ENCODE peak calls at places on chromosomes 12 and 14, in nine cellular contexts. O is K562, Y is SK-N-SH, W is Panc1, F is A549, S is HCT116, G is HepG2, V is GM23338, B is GM12878. H is an unnamed sample.

GRCh38 chr12:21774358-21775129 is at the start of gene KCNJ8:
- DNase-seq in S (no peak), O (peak), W (no peak), B (no peak), F (peak), V (peak), G (no peak), Y (peak), H (no peak)

GRCh38 chr12:7966558-7966957 is 30.6 kb upstream of the SLC2A3 start:
- DNase-seq in W (no peak), O (no peak), S (no peak), G (no peak), B (no peak), Y (no peak), F (no peak), V (no peak), H (no peak)

GRCh38 chr14:68785817-68786490 is 6.9 kb downstream of the ZFP36L1 start:
- DNase-seq in O (no peak), S (no peak), Y (no peak), F (peak), G (no peak), V (peak), W (no peak), B (no peak), H (no peak)

GRCh38 chr14:90643982-90644510 is 172.2 kb downstream of the TTC7B start:
- DNase-seq in B (no peak), S (no peak), Y (no peak), O (no peak), G (no peak), F (no peak), W (no peak), V (no peak), H (no peak)

GRCh38 chr12:41189395-41190251 is 1.5 kb downstream of the PDZRN4 start:
- DNase-seq in G (no peak), W (no peak), S (no peak), Y (peak), B (no peak), V (peak), F (no peak), O (no peak), H (no peak)

GRCh38 chr14:59771577-59771976 is 99.0 kb downstream of the RTN1 start:
- DNase-seq in V (no peak), B (no peak), F (no peak), S (no peak), W (no peak), G (no peak), Y (peak), O (no peak), H (no peak)

GRCh38 chr14:59484611-59485174 is 376 bp downstream of the JKAMP start:
- DNase-seq in B (peak), V (no peak), F (no peak), O (no peak), W (peak), G (no peak), S (no peak), Y (no peak), H (no peak)

GRCh38 chr14:96666088-96666487 is 131.1 kb upstream of the VRK1 start:
- DNase-seq in Y (no peak), G (peak), W (no peak), V (no peak), F (no peak), O (no peak), B (no peak), S (no peak), H (no peak)

GRCh38 chr12:52019123-52019770 is 12.5 kb downstream of the TAMALIN start:
- DNase-seq in Y (no peak), S (no peak), G (no peak), B (no peak), O (no peak), F (no peak), W (no peak), V (no peak), H (no peak)

GRCh38 chr12:92074889-92075288 is 70.8 kb downstream of the BTG1 start:
- DNase-seq in V (no peak), O (no peak), B (no peak), F (no peak), G (no peak), Y (no peak), W (no peak), S (no peak), H (no peak)

GRCh38 chr12:51188359-51189051 is 15.6 kb upstream of the TFCP2 start:
- DNase-seq in S (no peak), Y (peak), V (no peak), W (no peak), O (peak), B (peak), G (no peak), F (no peak), H (no peak)

GRCh38 chr12:51247523-51248206 is 9.0 kb downstream of the DAZAP2 start:
- DNase-seq in O (no peak), G (no peak), W (no peak), V (peak), F (no peak), S (no peak), Y (no peak), B (no peak), H (no peak)

GRCh38 chr12:57523706-57524614 is 1.3 kb downstream of the MBD6 start:
- DNase-seq in B (no peak), W (no peak), O (no peak), G (no peak), F (no peak), V (no peak), S (no peak), Y (no peak), H (no peak)

GRCh38 chr14:39267592-39268112 is 33.9 kb downstream of the MIA2 start:
- DNase-seq in S (peak), O (no peak), Y (no peak), B (no peak), G (peak), F (no peak), V (peak), W (no peak), H (peak)

GRCh38 chr14:104682107-104682593 is 7.3 kb upstream of the INF2 start:
- DNase-seq in V (peak), O (no peak), B (no peak), F (peak), Y (peak), G (no peak), W (no peak), S (no peak), H (no peak)

GRCh38 chr14:33800735-33801163 is 150.1 kb downstream of the EGLN3 start:
- DNase-seq in Y (no peak), W (no peak), S (no peak), O (no peak), G (no peak), F (no peak), B (no peak), V (peak), H (no peak)

GRCh38 chr12:60394680-60395079 is 798.9 kb downstream of the SLC16A7 start:
- DNase-seq in G (no peak), V (no peak), S (no peak), W (peak), B (no peak), Y (no peak), F (no peak), O (no peak), H (no peak)

GRCh38 chr12:52913424-52913821 is 8.5 kb upstream of the KRT8 start:
- DNase-seq in Y (no peak), G (no peak), W (no peak), V (no peak), O (no peak), S (no peak), B (no peak), F (no peak), H (no peak)

GRCh38 chr12:58765653-58766554 is 154.4 kb downstream of the LRIG3 start:
- DNase-seq in F (no peak), S (no peak), Y (no peak), V (no peak), W (no peak), G (peak), O (no peak), B (no peak), H (no peak)

GRCh38 chr12:39595923-39596322 is 23.7 kb downstream of the ABCD2 start:
- DNase-seq in W (no peak), V (no peak), G (no peak), S (no peak), O (no peak), Y (no peak), F (no peak), B (no peak), H (no peak)

GRCh38 chr14:68777644-68778043 is 15.2 kb downstream of the ZFP36L1 start:
- DNase-seq in W (no peak), Y (no peak), V (no peak), B (no peak), O (no peak), F (no peak), S (no peak), G (no peak), H (no peak)

GRCh38 chr12:115895247-115895646 is 382.2 kb downstream of the MED13L start:
- DNase-seq in O (peak), G (no peak), W (no peak), Y (no peak), V (peak), F (peak), B (no peak), S (no peak), H (no peak)

GRCh38 chr12:115897718-115898117 is 379.8 kb downstream of the MED13L start:
- DNase-seq in Y (no peak), S (no peak), O (no peak), G (no peak), B (no peak), F (no peak), V (no peak), W (no peak), H (no peak)

GRCh38 chr12:115898670-115899069 is 378.8 kb downstream of the MED13L start:
- DNase-seq in Y (no peak), G (no peak), O (no peak), F (no peak), S (no peak), V (no peak), W (no peak), B (no peak), H (no peak)
- TF ChIP-seq REST in Y (no peak), G (no peak), O (no peak), F (no peak), S (no peak), V (no peak), W (no peak), B (no peak), H (no peak)

DNA sequence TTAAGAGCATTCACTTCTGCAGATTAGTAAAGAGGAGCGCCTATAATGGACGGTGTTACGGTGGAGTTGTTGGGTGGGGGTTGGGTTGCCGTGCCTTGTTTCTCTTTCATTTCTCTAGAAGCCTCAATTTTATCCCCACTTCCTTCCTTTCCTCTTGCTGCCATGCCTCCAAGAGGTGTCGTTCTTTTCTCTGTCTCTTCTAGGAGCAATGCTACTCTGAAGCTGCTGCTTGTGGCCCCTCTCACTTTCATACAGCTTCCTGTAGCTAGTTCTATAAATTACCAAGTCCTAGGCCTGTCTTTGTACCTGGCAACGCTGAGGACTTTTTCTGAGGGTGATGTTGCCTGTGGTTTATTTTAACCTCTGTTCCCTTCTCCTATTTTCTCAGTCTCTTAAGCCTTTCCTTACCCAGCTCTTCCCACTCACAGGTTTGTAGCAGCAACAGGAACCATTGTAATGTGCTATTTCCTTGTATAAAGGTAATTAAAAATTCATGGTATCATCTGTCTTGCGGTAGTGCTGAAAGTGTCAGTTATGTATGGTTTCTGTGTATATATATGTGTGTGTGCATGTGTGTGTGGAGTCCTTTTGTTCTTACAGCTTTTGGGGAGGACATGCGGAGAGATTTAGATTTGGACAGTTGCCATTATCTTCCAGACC is 44.0 kb downstream of the DDHD1 start:
- DNase-seq in O (no peak), B (peak), V (no peak), G (no peak), Y (no peak), W (no peak), S (no peak), F (no peak), H (peak)
- TF ChIP-seq REST in O (no peak), B (no peak), V (no peak), G (no peak), Y (no peak), W (no peak), S (no peak), F (no peak), H (no peak)

GRCh38 chr12:119157528-119157927 is 21.2 kb upstream of the HSPB8 start:
- DNase-seq in S (no peak), W (no peak), B (no peak), O (no peak), V (no peak), Y (no peak), F (no peak), G (no peak), H (no peak)

GRCh38 chr12:119154435-119154818 is 24.3 kb upstream of the HSPB8 start:
- DNase-seq in Y (peak), W (no peak), S (peak), V (peak), G (no peak), B (no peak), O (peak), F (no peak), H (no peak)

GRCh38 chr12:119156401-119156800 is 22.3 kb upstream of the HSPB8 start:
- DNase-seq in O (peak), S (no peak), F (no peak), V (peak), G (no peak), Y (peak), B (no peak), W (no peak), H (no peak)

GRCh38 chr12:119151445-119151844 is 27.3 kb upstream of the HSPB8 start:
- DNase-seq in W (no peak), S (no peak), B (no peak), G (no peak), F (no peak), O (no peak), V (no peak), Y (no peak), H (no peak)

DNA sequence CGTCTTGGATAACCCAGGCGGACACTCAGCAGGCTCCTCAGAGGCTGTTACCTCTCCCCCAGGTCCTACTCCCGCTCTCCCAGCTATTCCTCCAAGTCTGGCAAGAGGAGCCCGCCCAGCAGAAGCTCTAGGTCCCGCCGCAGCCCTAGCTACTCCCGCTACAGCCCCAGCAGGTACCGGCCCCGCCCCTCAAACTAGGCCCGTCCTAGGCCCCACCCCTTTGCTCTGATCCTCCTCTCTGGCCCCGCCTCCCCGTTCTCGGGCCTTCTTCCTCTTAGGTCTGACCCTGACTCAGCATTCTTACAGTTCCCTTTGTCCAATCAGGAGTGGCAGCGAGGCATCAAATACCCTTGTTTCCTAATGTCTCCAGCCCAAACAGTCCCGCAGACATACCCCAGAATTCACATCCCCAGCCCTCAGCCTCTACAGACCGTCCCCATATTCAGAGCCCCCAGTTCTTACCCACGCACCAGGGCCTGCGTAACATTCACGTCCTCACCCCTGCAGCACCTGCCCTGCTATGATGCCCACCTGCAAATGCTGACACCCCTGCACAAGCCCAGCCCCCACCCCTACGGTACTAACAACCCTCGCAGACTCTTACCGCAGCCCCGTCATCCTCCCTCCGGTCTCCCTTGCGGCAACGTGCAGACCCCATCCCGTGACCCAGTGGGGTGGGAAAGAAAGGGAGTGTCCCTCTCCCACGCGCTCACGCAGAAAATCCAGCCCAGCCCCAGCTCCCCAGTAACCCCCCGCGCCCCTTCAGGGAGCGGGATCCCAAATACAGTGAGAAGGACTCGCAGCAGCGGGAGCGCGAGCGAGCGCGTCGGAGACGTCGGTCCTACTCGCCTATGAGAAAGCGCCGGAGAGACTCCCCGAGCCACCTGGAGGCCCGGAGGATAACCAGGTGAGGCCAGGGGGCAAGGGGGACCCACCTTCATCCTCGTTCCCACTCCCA is 25.0 kb upstream of the HSPB8 start:
- DNase-seq in B (no peak), W (no peak), F (no peak), V (peak), G (no peak), Y (no peak), S (peak), O (peak), H (peak)
- TF ChIP-seq REST in B (no peak), W (no peak), F (no peak), V (no peak), G (no peak), Y (no peak), S (no peak), O (no peak), H (no peak)

GRCh38 chr12:56080556-56081138 is 682 bp downstream of the ERBB3 start:
- DNase-seq in W (no peak), S (no peak), Y (no peak), B (no peak), O (peak), F (no peak), V (peak), G (peak), H (no peak)

GRCh38 chr12:56082967-56083366 is 3.0 kb downstream of the ERBB3 start:
- DNase-seq in S (no peak), O (no peak), B (no peak), F (no peak), G (peak), V (no peak), W (no peak), Y (no peak), H (no peak)

GRCh38 chr12:56082382-56082781 is 2.4 kb downstream of the ERBB3 start:
- DNase-seq in O (peak), B (no peak), G (no peak), S (no peak), V (no peak), Y (no peak), F (no peak), W (no peak), H (no peak)

GRCh38 chr12:56079729-56080555 is at the start of gene ERBB3:
- DNase-seq in V (peak), B (no peak), S (peak), W (peak), F (peak), G (peak), Y (peak), O (peak), H (peak)

DNA sequence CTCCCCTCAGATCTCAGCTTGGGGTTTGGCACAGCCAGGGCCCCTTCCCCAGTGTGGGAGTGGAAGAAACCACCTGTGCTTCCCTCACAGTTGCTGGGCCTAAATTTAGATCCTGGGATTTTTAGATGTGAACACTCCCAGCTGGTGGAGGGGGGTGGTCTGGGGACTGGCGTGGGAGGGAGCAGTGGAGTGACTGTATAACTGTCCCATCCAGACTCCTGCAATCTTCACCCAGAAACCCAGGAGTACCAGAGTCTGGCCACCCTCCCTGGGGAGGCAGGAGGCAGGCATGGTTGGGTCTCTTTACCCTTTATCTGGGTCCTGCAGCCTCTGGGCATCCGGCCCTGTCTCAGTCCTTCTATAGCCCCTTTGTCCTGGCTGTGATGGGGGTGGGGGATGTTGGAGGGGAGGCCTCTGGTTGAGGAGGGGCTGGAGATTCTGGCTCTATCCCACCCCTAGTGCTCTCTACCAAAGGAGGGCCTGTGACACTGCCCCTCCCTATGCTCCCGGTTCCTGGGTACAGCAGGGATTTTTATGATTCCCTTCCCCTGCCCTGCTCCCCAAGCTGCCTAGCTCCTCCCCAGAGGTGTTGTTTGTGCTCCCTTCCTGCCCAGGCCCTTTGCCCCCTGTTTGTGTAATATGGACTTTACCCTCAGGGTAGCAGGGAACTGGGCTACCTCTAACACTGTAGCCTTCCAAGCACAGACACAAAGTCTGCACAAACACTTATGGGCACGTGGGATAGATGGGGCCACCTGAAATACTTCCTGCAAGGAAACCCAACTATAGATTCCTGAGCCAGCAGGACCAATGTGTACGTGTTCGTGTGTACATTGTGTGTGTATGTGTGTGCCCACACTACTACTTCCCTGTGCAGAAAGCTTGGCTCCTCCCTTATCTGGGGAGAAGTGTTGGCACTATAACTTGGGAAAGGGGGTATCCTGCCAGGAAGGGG is 1.7 kb downstream of the ERBB3 start:
- DNase-seq in O (no peak), S (no peak), W (no peak), F (no peak), Y (no peak), V (peak), G (peak), B (no peak), H (no peak)
- TF ChIP-seq REST in O (no peak), S (no peak), W (no peak), F (no peak), Y (no peak), V (no peak), G (no peak), B (no peak), H (no peak)

GRCh38 chr12:79296871-79297270 is 393.9 kb downstream of the PAWR start:
- DNase-seq in V (no peak), Y (no peak), S (no peak), F (no peak), O (no peak), B (no peak), W (no peak), G (no peak), H (no peak)

GRCh38 chr12:79296128-79296527 is 394.6 kb downstream of the PAWR start:
- DNase-seq in V (no peak), Y (no peak), F (no peak), S (no peak), B (no peak), G (no peak), W (no peak), O (no peak), H (no peak)

GRCh38 chr12:79300199-79300568 is 390.6 kb downstream of the PAWR start:
- DNase-seq in B (no peak), Y (no peak), F (peak), O (no peak), V (peak), S (no peak), W (no peak), G (peak), H (no peak)

GRCh38 chr12:79299447-79300198 is 391.1 kb downstream of the PAWR start:
- DNase-seq in G (peak), F (no peak), O (no peak), V (no peak), Y (no peak), B (no peak), S (no peak), W (no peak), H (no peak)

DNA sequence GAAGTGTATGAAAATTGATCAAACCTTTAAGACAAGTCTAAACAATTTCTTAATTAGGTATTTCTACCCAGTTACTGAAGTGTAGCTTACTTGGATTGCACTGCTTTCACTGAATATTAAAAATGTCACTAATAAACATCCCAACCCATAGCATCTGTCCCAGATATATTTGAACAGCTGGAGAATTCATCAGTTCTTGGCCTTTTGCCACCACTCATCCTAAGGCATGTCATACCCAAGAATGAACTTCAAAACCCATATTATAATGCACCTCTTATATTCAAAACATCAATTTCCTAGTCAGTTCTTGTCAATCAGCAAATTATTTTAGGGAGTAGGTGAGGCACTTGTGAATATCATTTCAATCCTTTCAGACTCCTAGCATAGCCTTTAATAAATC is 392.3 kb downstream of the PAWR start:
- DNase-seq in Y (no peak), O (no peak), S (no peak), B (no peak), G (no peak), V (no peak), W (no peak), F (no peak), H (no peak)
- TF ChIP-seq REST in Y (no peak), O (no peak), S (no peak), B (no peak), G (no peak), V (no peak), W (no peak), F (no peak), H (no peak)

GRCh38 chr14:22715186-22715812 is 51.2 kb upstream of the OXA1L start:
- DNase-seq in B (no peak), Y (peak), S (no peak), V (no peak), O (peak), W (no peak), G (no peak), F (no peak), H (no peak)
- TF ChIP-seq REST in B (no peak), Y (no peak), S (no peak), V (no peak), O (no peak), W (no peak), G (no peak), F (no peak), H (no peak)